ENCODE peak calls at places on chromosomes 16 and 17, in seven cellular contexts. U, B, L, W, Y, Q and K are unnamed samples.

GRCh38 chr17:52297230-52298010 is 138.9 kb upstream of the CA10 start:
- DNase-seq in B (no peak), U (no peak), Y (no peak), L (no peak), W (no peak), Q (no peak), K (no peak)

GRCh38 chr17:81636505-81637288 is at the start of the genes NPLOC4 and TSPAN10:
- DNase-seq in B (peak), W (peak), L (peak), Q (peak), Y (peak), U (peak), K (peak)

GRCh38 chr17:49843774-49844350 is 4.0 kb downstream of the TAC4 start:
- DNase-seq in B (no peak), Y (no peak), U (peak), W (no peak), L (no peak), Q (no peak), K (no peak)

GRCh38 chr16:19284207-19284606 is 1.3 kb upstream of the CLEC19A start:
- DNase-seq in Y (no peak), U (no peak), L (no peak), B (no peak), Q (peak), W (no peak), K (peak)

GRCh38 chr16:65534121-65534528 is 412.3 kb upstream of the CDH11 start:
- DNase-seq in Y (no peak), B (no peak), U (no peak), Q (no peak), L (peak), W (no peak), K (no peak)

GRCh38 chr17:8692916-8693315 is 51.7 kb downstream of the CCDC42 start:
- DNase-seq in B (no peak), Y (no peak), L (no peak), U (no peak), Q (no peak), W (no peak), K (no peak)

GRCh38 chr16:10668322-10669045 is 26.2 kb downstream of the TEKT5 start:
- DNase-seq in U (peak), Y (peak), L (no peak), W (peak), Q (no peak), B (peak), K (no peak)

GRCh38 chr17:2936771-2937321 is 126.6 kb downstream of the OR1D5 start:
- DNase-seq in Y (no peak), W (no peak), Q (no peak), B (no peak), L (no peak), U (no peak), K (no peak)

GRCh38 chr16:55297910-55298175 is 26.2 kb upstream of the IRX6 start:
- DNase-seq in W (no peak), U (no peak), B (no peak), L (peak), Y (no peak), Q (no peak), K (no peak)

GRCh38 chr16:4494746-4495490 is 18.7 kb downstream of the HMOX2 start:
- DNase-seq in U (no peak), B (peak), W (no peak), L (peak), Q (no peak), Y (no peak), K (no peak)

GRCh38 chr17:45628019-45628418 is 137.5 kb upstream of the PLEKHM1 start:
- DNase-seq in W (no peak), Y (no peak), Q (no peak), B (no peak), U (no peak), L (no peak), K (no peak)

GRCh38 chr17:42873321-42873720 is 22.3 kb downstream of the AOC3 start:
- DNase-seq in L (no peak), Y (no peak), Q (no peak), U (no peak), W (no peak), B (no peak), K (no peak)

GRCh38 chr17:82840431-82840831 is 609 bp upstream of the ZNF750 start:
- DNase-seq in W (no peak), U (no peak), Y (no peak), B (no peak), L (no peak), Q (no peak), K (no peak)

GRCh38 chr17:31390426-31390747 is 1.1 kb upstream of the RAB11FIP4 start:
- DNase-seq in Q (peak), L (no peak), U (no peak), B (no peak), W (no peak), Y (peak), K (no peak)

GRCh38 chr17:47423406-47424295 is 99.9 kb downstream of the EFCAB13 start:
- DNase-seq in Q (no peak), U (peak), Y (peak), L (peak), B (no peak), W (peak), K (no peak)

GRCh38 chr16:11224096-11224893 is 31.7 kb downstream of the SOCS1 start:
- DNase-seq in U (no peak), B (no peak), W (no peak), Y (peak), L (no peak), Q (peak), K (peak)

GRCh38 chr17:9237661-9238301 is 216.5 kb downstream of the NTN1 start:
- DNase-seq in Y (peak), U (peak), B (no peak), Q (no peak), L (no peak), W (no peak), K (no peak)

GRCh38 chr16:69404275-69404805 is 18.5 kb upstream of the TERF2 start:
- DNase-seq in L (peak), Q (no peak), B (peak), W (no peak), Y (no peak), U (no peak), K (peak)

GRCh38 chr16:50261707-50262235 is 4.6 kb upstream of the ADCY7 start:
- DNase-seq in L (no peak), U (no peak), B (no peak), Y (no peak), W (no peak), Q (no peak), K (no peak)

GRCh38 chr17:75854111-75854748 is 905 bp downstream of the WBP2 start:
- DNase-seq in Q (no peak), B (peak), W (no peak), Y (peak), L (peak), U (no peak), K (no peak)

GRCh38 chr16:66713076-66713475 is 16.5 kb upstream of the CMTM4 start:
- DNase-seq in U (no peak), L (no peak), Y (no peak), B (no peak), W (no peak), Q (no peak), K (no peak)

GRCh38 chr17:73304971-73305786 is 6.6 kb downstream of the CDC42EP4 start:
- DNase-seq in W (peak), Y (peak), U (peak), Q (no peak), L (peak), B (peak), K (peak)

GRCh38 chr16:10622036-10622921 is 41.9 kb upstream of the EMP2 start:
- DNase-seq in Q (no peak), Y (peak), W (no peak), B (no peak), L (no peak), U (no peak), K (no peak)

GRCh38 chr17:8126306-8127066 is 2.6 kb upstream of the HES7 start:
- DNase-seq in W (peak), L (no peak), Y (peak), U (no peak), Q (no peak), B (peak), K (no peak)

GRCh38 chr16:59385953-59386352 is 651.8 kb upstream of the GOT2 start:
- DNase-seq in B (peak), U (no peak), Q (peak), W (no peak), Y (no peak), L (peak), K (no peak)

GRCh38 chr17:78972507-78973105 is 7.1 kb downstream of the LGALS3BP start:
- DNase-seq in Y (no peak), W (no peak), U (no peak), Q (no peak), L (no peak), B (no peak), K (no peak)

GRCh38 chr17:60249517-60249826 is 99.7 kb downstream of the CA4 start:
- DNase-seq in L (peak), U (no peak), Q (no peak), Y (no peak), W (no peak), B (peak), K (no peak)

GRCh38 chr16:23803591-23804123 is 32.1 kb upstream of the PRKCB start:
- DNase-seq in W (no peak), B (peak), Q (peak), Y (peak), U (peak), L (no peak), K (no peak)

GRCh38 chr16:66294507-66294906 is 72.0 kb upstream of the CDH5 start:
- DNase-seq in U (no peak), Q (no peak), W (no peak), L (no peak), B (no peak), Y (no peak), K (no peak)

GRCh38 chr17:251531-251930 is 70.1 kb upstream of the DOC2B start:
- DNase-seq in W (no peak), Y (no peak), U (no peak), L (no peak), B (no peak), Q (no peak), K (peak)

GRCh38 chr16:85173077-85173980 is 61.1 kb upstream of the CIBAR2 start:
- DNase-seq in Y (no peak), W (no peak), Q (no peak), U (peak), B (peak), L (peak), K (no peak)

GRCh38 chr17:57949649-57950048 is 5.6 kb downstream of the CUEDC1 start:
- DNase-seq in B (peak), U (no peak), L (no peak), W (no peak), Y (no peak), Q (no peak), K (no peak)

GRCh38 chr17:17134051-17134951 is 71.8 kb downstream of the PLD6 start:
- DNase-seq in U (no peak), L (no peak), Q (no peak), Y (no peak), B (no peak), W (no peak), K (no peak)